ENCODE peak calls at places on chromosomes 11 and 22, in seven cellular contexts. Q is KBM-7; N is pancreas; J is naive thymus-derived CD8-positive, alpha-beta T cell; I is CD8-positive, alpha-beta T cell; V is lower lobe of right lung; W is NCI-H82. Z is an unnamed sample.

GRCh38 chr11:2943711-2944118 is 14.5 kb upstream of the PHLDA2 start:
- DNase-seq in Q (no peak), N (peak; percentile 65), J (no peak), I (no peak), V (peak; percentile 79), W (peak; percentile 21), Z (no peak)

GRCh38 chr22:31248138-31248745 is 36.1 kb downstream of the LIMK2 start:
- DNase-seq in Q (peak; percentile 54), N (peak; percentile 73), J (peak; percentile 70), I (peak; percentile 40), V (peak; percentile 82), W (peak; percentile 92), Z (peak; percentile 62)

GRCh38 chr22:49307071-49307830 is 520.4 kb downstream of the BRD1 start:
- DNase-seq in Q (no peak), N (peak; percentile 42), J (no peak), I (no peak), V (no peak), W (no peak), Z (no peak)

GRCh38 chr22:46409631-46410210 is 74.2 kb downstream of the TRMU start:
- DNase-seq in Q (no peak), N (no peak), J (no peak), I (no peak), V (no peak), W (no peak), Z (no peak)

GRCh38 chr11:26710489-26710888 is 11.4 kb downstream of the SLC5A12 start:
- DNase-seq in Q (no peak), N (no peak), J (no peak), I (no peak), V (no peak), W (no peak), Z (no peak)

GRCh38 chr22:46935506-46936377 is 173.3 kb downstream of the TBC1D22A start:
- DNase-seq in Q (no peak), N (no peak), J (no peak), I (no peak), V (peak; percentile 63), W (peak; percentile 2), Z (no peak)

GRCh38 chr11:128487978-128488377 is 99.4 kb downstream of the ETS1 start:
- DNase-seq in Q (no peak), N (no peak), J (no peak), I (no peak), V (no peak), W (no peak), Z (no peak)

GRCh38 chr11:88087281-88087680 is 88.0 kb downstream of the RAB38 start:
- DNase-seq in Q (no peak), N (no peak), J (no peak), I (no peak), V (no peak), W (no peak), Z (no peak)

GRCh38 chr11:72899238-72899637 is 85.0 kb downstream of the ATG16L2 start:
- DNase-seq in Q (no peak), N (no peak), J (no peak), I (no peak), V (no peak), W (no peak), Z (no peak)

GRCh38 chr11:19879309-19880087 is 166.9 kb downstream of the NAV2 start:
- DNase-seq in Q (no peak), N (no peak), J (no peak), I (no peak), V (no peak), W (no peak), Z (no peak)

GRCh38 chr11:79081441-79082124 is 359.2 kb downstream of the TENM4 start:
- DNase-seq in Q (no peak), N (no peak), J (no peak), I (no peak), V (no peak), W (peak; percentile 43), Z (no peak)

GRCh38 chr11:111878385-111878765 is 590 bp downstream of the FDXACB1 start:
- DNase-seq in Q (no peak), N (no peak), J (no peak), I (no peak), V (no peak), W (peak; percentile 55), Z (no peak)

GRCh38 chr11:86955111-86955673 is at the start of gene FZD4:
- DNase-seq in Q (peak; percentile 80), N (peak; percentile 96), J (no peak), I (no peak), V (peak; percentile 93), W (peak; percentile 89), Z (no peak)

GRCh38 chr11:116263020-116263419 is 509.8 kb downstream of the BUD13 start:
- DNase-seq in Q (no peak), N (no peak), J (no peak), I (no peak), V (no peak), W (no peak), Z (no peak)

GRCh38 chr11:93613432-93613831 is 48.0 kb upstream of the CEP295 start:
- DNase-seq in Q (no peak), N (no peak), J (no peak), I (no peak), V (no peak), W (no peak), Z (no peak)

GRCh38 chr22:26708256-26709009 is 51.0 kb downstream of the MIAT start:
- DNase-seq in Q (no peak), N (no peak), J (no peak), I (no peak), V (no peak), W (no peak), Z (no peak)

GRCh38 chr11:614091-614582 is 1.6 kb downstream of the IRF7 start:
- DNase-seq in Q (no peak), N (peak; percentile 57), J (no peak), I (no peak), V (no peak), W (no peak), Z (no peak)

GRCh38 chr11:121494355-121495099 is 41.8 kb upstream of the SORL1-AS1 start:
- DNase-seq in Q (peak; percentile 70), N (no peak), J (peak; percentile 4), I (no peak), V (no peak), W (no peak), Z (no peak)

GRCh38 chr11:123518496-123519054 is 88.5 kb downstream of the GRAMD1B start:
- DNase-seq in Q (no peak), N (no peak), J (no peak), I (no peak), V (no peak), W (peak; percentile 18), Z (no peak)

GRCh38 chr11:27468643-27469332 is 3.8 kb downstream of the LGR4 start:
- DNase-seq in Q (no peak), N (no peak), J (no peak), I (no peak), V (no peak), W (no peak), Z (no peak)

GRCh38 chr22:41273128-41273527 is 12.9 kb downstream of the RANGAP1 start:
- DNase-seq in Q (no peak), N (no peak), J (no peak), I (no peak), V (no peak), W (no peak), Z (no peak)

GRCh38 chr11:9280655-9281301 is 15.6 kb upstream of the DENND5A start:
- DNase-seq in Q (peak; percentile 68), N (no peak), J (peak; percentile 72), I (no peak), V (no peak), W (peak; percentile 54), Z (peak; percentile 28)

GRCh38 chr22:23181763-23182288 is 1.5 kb downstream of the BCR start:
- DNase-seq in Q (no peak), N (no peak), J (no peak), I (no peak), V (no peak), W (peak; percentile 14), Z (no peak)

GRCh38 chr11:119907122-119907933 is 178.3 kb upstream of the NECTIN1 start:
- DNase-seq in Q (no peak), N (peak; percentile 66), J (no peak), I (no peak), V (peak; percentile 56), W (peak; percentile 41), Z (no peak)

GRCh38 chr22:49966716-49967332 is 6.3 kb downstream of the PIM3 start:
- DNase-seq in Q (peak; percentile 27), N (peak; percentile 66), J (no peak), I (no peak), V (peak; percentile 87), W (no peak), Z (no peak)

GRCh38 chr11:95108671-95109551 is 19.3 kb downstream of the ENDOD1 start:
- DNase-seq in Q (no peak), N (no peak), J (no peak), I (no peak), V (no peak), W (peak; percentile 35), Z (no peak)

GRCh38 chr11:111978028-111978771 is 41.1 kb downstream of the DIXDC1 start:
- DNase-seq in Q (no peak), N (no peak), J (no peak), I (no peak), V (no peak), W (peak; percentile 43), Z (no peak)

GRCh38 chr22:48192071-48192470 is 1429.6 kb downstream of the TBC1D22A start:
- DNase-seq in Q (no peak), N (no peak), J (no peak), I (no peak), V (no peak), W (no peak), Z (no peak)

GRCh38 chr11:46348986-46349401 is 1.7 kb downstream of the DGKZ start:
- DNase-seq in Q (peak; percentile 32), N (no peak), J (peak; percentile 42), I (no peak), V (no peak), W (no peak), Z (peak; percentile 58)

GRCh38 chr11:8608646-8609045 is 14.6 kb upstream of the STK33 start:
- DNase-seq in Q (no peak), N (no peak), J (no peak), I (no peak), V (no peak), W (no peak), Z (no peak)

GRCh38 chr11:62572431-62572830 is 1.3 kb downstream of the EEF1G start:
- DNase-seq in Q (no peak), N (no peak), J (no peak), I (no peak), V (no peak), W (no peak), Z (no peak)

GRCh38 chr11:58334708-58335107 is 24.2 kb downstream of the OR5B17 start:
- DNase-seq in Q (no peak), N (no peak), J (no peak), I (no peak), V (no peak), W (no peak), Z (no peak)

GRCh38 chr11:100467821-100468508 is 219.1 kb upstream of the ARHGAP42 start:
- DNase-seq in Q (no peak), N (no peak), J (no peak), I (no peak), V (no peak), W (peak; percentile 12), Z (no peak)

GRCh38 chr22:45932066-45932465 is 44.9 kb downstream of the WNT7B start:
- DNase-seq in Q (no peak), N (no peak), J (no peak), I (no peak), V (no peak), W (no peak), Z (no peak)

Z was measured in activated effector memory CD4-positive, alpha-beta T cell treated with Interleukin-2 at 50 U/mL for 16 hours.